ENCODE peak calls at places on chromosomes 7 and 10, in ten cellular contexts. O is AG09309, X is MCF 10A, H is brain microvascular endothelial cell, S is coronary artery, N is cardiac muscle cell, T is nephron progenitor cell, K is mucosa of descending colon, R is A549, U is ovary. Y is an unnamed sample.

GRCh38 chr7:115113776-115114175 is 191.9 kb downstream of the MDFIC start:
- DNase-seq in O (no peak), X (no peak), H (no peak), S (no peak), N (no peak), T (no peak), K (no peak), R (no peak), U (no peak), Y (no peak)

GRCh38 chr10:82477776-82478175 is 602.8 kb downstream of the NRG3 start:
- DNase-seq in O (no peak), X (no peak), H (no peak), S (no peak), N (no peak), T (no peak), K (no peak), R (no peak), U (no peak), Y (no peak)

GRCh38 chr7:18859331-18859730 is 258.1 kb downstream of the TWIST1 start:
- DNase-seq in O (no peak), X (no peak), H (no peak), S (no peak), N (peak; percentile 41), T (no peak), K (no peak), R (no peak), U (no peak), Y (no peak)

GRCh38 chr10:69647101-69647500 is 17.1 kb downstream of the FAM241B start:
- DNase-seq in O (no peak), X (no peak), H (no peak), S (no peak), N (no peak), T (no peak), K (no peak), R (no peak), U (no peak), Y (no peak)

GRCh38 chr7:12961910-12962309 is 274.5 kb downstream of the ARL4A start:
- DNase-seq in O (no peak), X (no peak), H (no peak), S (no peak), N (no peak), T (no peak), K (no peak), R (no peak), U (no peak), Y (no peak)

GRCh38 chr7:131369354-131369753 is 41.7 kb downstream of the MKLN1 start:
- DNase-seq in O (no peak), X (no peak), H (no peak), S (no peak), N (peak; percentile 26), T (no peak), K (no peak), R (no peak), U (no peak), Y (no peak)

GRCh38 chr10:86390337-86391120 is 23.9 kb upstream of the GRID1 start:
- DNase-seq in O (no peak), X (peak; percentile 9), H (no peak), S (no peak), N (no peak), T (no peak), K (no peak), R (no peak), U (no peak), Y (no peak)

GRCh38 chr10:78433063-78433717 is 399.5 kb downstream of the RPS24 start:
- DNase-seq in O (no peak), X (no peak), H (no peak), S (no peak), N (no peak), T (no peak), K (no peak), R (no peak), U (no peak), Y (no peak)

GRCh38 chr10:49138361-49138891 is 4.6 kb upstream of the FAM170B start:
- DNase-seq in O (peak; percentile 67), X (no peak), H (peak; percentile 73), S (no peak), N (peak; percentile 23), T (no peak), K (peak; percentile 32), R (no peak), U (no peak), Y (no peak)

GRCh38 chr7:30470163-30470770 is 8.3 kb downstream of the NOD1 start:
- DNase-seq in O (no peak), X (no peak), H (peak; percentile 43), S (no peak), N (peak; percentile 56), T (no peak), K (no peak), R (no peak), U (peak; percentile 65), Y (no peak)

GRCh38 chr7:158492372-158492771 is 95.3 kb downstream of the PTPRN2 start:
- DNase-seq in O (no peak), X (no peak), H (no peak), S (no peak), N (no peak), T (no peak), K (no peak), R (no peak), U (no peak), Y (no peak)

GRCh38 chr7:41942468-41943097 is 239.7 kb upstream of the INHBA start:
- DNase-seq in O (no peak), X (peak; percentile 61), H (peak; percentile 62), S (no peak), N (peak; percentile 25), T (peak; percentile 20), K (peak; percentile 68), R (no peak), U (peak; percentile 54), Y (no peak)

GRCh38 chr7:106260136-106260561 is 24.6 kb downstream of the NAMPT start:
- DNase-seq in O (peak; percentile 38), X (no peak), H (no peak), S (no peak), N (no peak), T (no peak), K (no peak), R (no peak), U (no peak), Y (no peak)

GRCh38 chr7:18175801-18176450 is 148.3 kb upstream of the PRPS1L1 start:
- DNase-seq in O (no peak), X (no peak), H (no peak), S (no peak), N (peak; percentile 54), T (no peak), K (no peak), R (no peak), U (no peak), Y (no peak)

GRCh38 chr10:99630439-99630838 is 10.2 kb upstream of the SLC25A28 start:
- DNase-seq in O (peak; percentile 31), X (peak; percentile 73), H (peak; percentile 56), S (no peak), N (peak; percentile 79), T (no peak), K (no peak), R (no peak), U (no peak), Y (no peak)
- TF ChIP-seq CTCF in O (peak; percentile 51), X (peak; percentile 63), H (peak; percentile 60), S (no peak), N (peak; percentile 67), T (no peak), K (no peak), R (peak; percentile 54), U (no peak), Y (no peak)

GRCh38 chr10:116038259-116038658 is 234.7 kb downstream of the GFRA1 start:
- DNase-seq in O (peak; percentile 34), X (peak; percentile 82), H (peak; percentile 4), S (no peak), N (peak; percentile 42), T (no peak), K (no peak), R (no peak), U (no peak), Y (no peak)

GRCh38 chr10:116043304-116043703 is 229.7 kb downstream of the GFRA1 start:
- DNase-seq in O (no peak), X (no peak), H (no peak), S (no peak), N (no peak), T (no peak), K (no peak), R (no peak), U (no peak), Y (no peak)

GRCh38 chr10:116039604-116040003 is 233.4 kb downstream of the GFRA1 start:
- DNase-seq in O (no peak), X (no peak), H (no peak), S (no peak), N (no peak), T (no peak), K (no peak), R (no peak), U (no peak), Y (no peak)

GRCh38 chr10:116044722-116045374 is 228.2 kb downstream of the GFRA1 start:
- DNase-seq in O (no peak), X (peak; percentile 81), H (no peak), S (no peak), N (peak; percentile 3), T (no peak), K (no peak), R (no peak), U (no peak), Y (no peak)

GRCh38 chr10:116041948-116042347 is 231.1 kb downstream of the GFRA1 start:
- DNase-seq in O (no peak), X (no peak), H (no peak), S (no peak), N (no peak), T (no peak), K (no peak), R (no peak), U (no peak), Y (no peak)
- TF ChIP-seq CTCF in O (no peak), X (no peak), H (no peak), S (no peak), N (no peak), T (no peak), K (no peak), R (no peak), U (no peak), Y (no peak)

DNA sequence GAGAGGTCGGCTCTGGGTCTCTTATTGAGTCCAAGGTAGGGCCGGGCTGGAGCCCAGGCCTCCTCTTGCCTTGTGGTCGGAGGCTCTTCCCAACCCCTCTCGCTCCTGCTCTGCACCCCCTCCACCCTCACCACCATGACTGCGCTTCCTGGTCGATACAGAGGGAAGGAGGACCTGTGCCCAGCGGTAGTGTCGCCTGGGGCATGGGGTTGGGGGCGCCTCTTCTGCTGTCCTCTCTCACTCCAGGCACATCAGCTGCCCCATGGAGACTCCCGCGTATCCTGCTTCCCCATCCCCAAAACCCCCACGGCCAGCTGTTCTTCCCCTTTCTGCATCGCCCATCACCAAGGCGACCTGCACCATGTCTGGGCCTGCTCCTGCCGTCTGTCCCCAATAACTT is 44.4 kb downstream of the TMEM270 start:
- DNase-seq in O (no peak), X (no peak), H (no peak), S (no peak), N (no peak), T (no peak), K (peak; percentile 8), R (no peak), U (no peak), Y (no peak)
- TF ChIP-seq CTCF in O (no peak), X (no peak), H (no peak), S (no peak), N (no peak), T (no peak), K (no peak), R (no peak), U (no peak), Y (no peak)

DNA sequence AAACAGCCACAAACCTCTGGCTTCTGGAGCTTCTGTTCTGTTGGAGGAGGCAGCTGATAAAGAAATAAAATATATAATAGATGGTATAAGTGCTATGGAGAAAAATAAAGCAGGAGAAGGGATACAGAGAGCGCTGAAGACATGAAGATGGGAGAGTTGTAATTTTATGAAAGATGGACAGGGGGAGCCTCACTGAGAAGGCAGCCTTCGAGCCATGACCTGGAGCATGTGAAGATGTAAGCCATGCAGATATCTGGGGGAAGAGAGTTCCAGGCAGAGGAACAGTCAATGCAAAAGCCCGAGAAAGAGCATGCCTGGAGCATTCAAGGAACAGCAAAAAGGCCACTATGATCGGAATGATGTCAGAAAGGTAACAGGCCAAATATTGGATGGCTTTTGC is 187.5 kb downstream of the KIAA1217 start:
- DNase-seq in O (no peak), X (peak; percentile 9), H (no peak), S (no peak), N (peak; percentile 11), T (no peak), K (no peak), R (no peak), U (no peak), Y (no peak)
- TF ChIP-seq CTCF in O (peak; percentile 25), X (no peak), H (peak; percentile 45), S (no peak), N (peak; percentile 18), T (no peak), K (no peak), R (no peak), U (no peak), Y (no peak)